ENCODE peak calls at places on chromosomes 4 and X, in four cellular contexts. P is SK-N-SH, C is endothelial cell of umbilical vein, L is neuronal stem cell. Z is an unnamed sample.
A peak's percentile ranks its signal among the peaks of the same experiment; 100 is the strongest.

GRCh38 chr4:89640620-89641366 is 196.2 kb downstream of the SNCA start:
- DNase-seq in L (peak; percentile 79), C (no peak), P (peak; percentile 65), Z (peak; percentile 14)

GRCh38 chr4:108345862-108346530 is 177.3 kb upstream of the LEF1 start:
- DNase-seq in P (no peak), C (no peak), L (no peak), Z (peak; percentile 59)

GRCh38 chr4:24114444-24114843 is 224.6 kb upstream of the PPARGC1A start:
- DNase-seq in C (no peak), L (no peak), P (no peak), Z (no peak)

GRCh38 chr4:76745264-76745663 is 152.7 kb downstream of the SOWAHB start:
- DNase-seq in P (no peak), L (no peak), C (no peak), Z (no peak)

GRCh38 chr4:71270901-71271300 is 67.9 kb upstream of the SLC4A4 start:
- DNase-seq in P (peak; percentile 1), L (peak; percentile 14), C (peak; percentile 4), Z (no peak)

GRCh38 chr4:4919926-4920325 is 60.5 kb downstream of the MSX1 start:
- DNase-seq in P (no peak), L (no peak), C (no peak), Z (no peak)

GRCh38 chr4:168796362-168797106 is 213.5 kb downstream of the CBR4 start:
- DNase-seq in L (no peak), C (peak; percentile 52), P (no peak), Z (peak; percentile 75)

GRCh38 chr4:2297606-2298517 is 36.0 kb upstream of the MXD4 start:
- DNase-seq in C (no peak), P (no peak), L (no peak), Z (no peak)

GRCh38 chrX:138986866-138987265 is 275.3 kb upstream of the FGF13 start:
- DNase-seq in C (no peak), P (no peak), L (no peak), Z (no peak)

GRCh38 chrX:17888421-17888820 is 27.3 kb upstream of the RAI2 start:
- DNase-seq in L (no peak), C (no peak), P (no peak), Z (no peak)

GRCh38 chrX:8044861-8045434 is 117.7 kb upstream of the PNPLA4 start:
- DNase-seq in P (no peak), L (no peak), C (no peak), Z (peak; percentile 11)

GRCh38 chrX:154036513-154036912 is 16.8 kb upstream of the IRAK1 start:
- DNase-seq in P (no peak), L (no peak), C (no peak), Z (no peak)
- H3K27ac ChIP-seq in P (no peak overlapping the region), L (no peak overlapping the region), C (no peak overlapping the region), Z (no peak overlapping the region)

GRCh38 chr4:910366-911091 is 21.6 kb downstream of the GAK start:
- DNase-seq in P (no peak), L (no peak), C (no peak), Z (no peak)
- H3K9ac ChIP-seq in P (no peak overlapping the region), L (no peak overlapping the region), C (no peak overlapping the region), Z (no peak overlapping the region)

GRCh38 chrX:2632533-2633504 is 58.3 kb upstream of the CD99 start:
- DNase-seq in P (no peak), C (no peak), L (no peak), Z (no peak)
- H3K27ac ChIP-seq in P (no peak overlapping the region), C (no peak overlapping the region), L (no peak overlapping the region), Z (no peak overlapping the region)

DNA sequence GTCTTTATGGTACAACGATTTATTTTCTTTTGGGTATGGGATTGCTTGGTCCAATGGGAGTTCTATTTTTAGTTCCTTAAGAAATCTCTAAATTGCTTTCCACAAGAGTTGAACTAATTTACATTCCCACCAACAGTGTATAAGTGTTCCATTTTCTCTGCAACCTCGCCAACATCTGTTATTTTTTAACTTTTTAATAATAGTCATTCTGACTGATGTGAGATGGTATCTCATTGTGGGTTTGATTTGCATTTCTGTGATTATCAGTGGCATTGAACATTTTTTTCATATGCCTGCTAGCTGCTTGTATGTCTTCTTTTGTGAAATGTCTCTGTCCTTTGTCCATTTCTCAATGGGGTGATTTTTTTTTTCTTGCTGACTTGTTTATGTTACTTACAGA is 42.8 kb downstream of the UCHL1 start:
- DNase-seq in P (no peak), L (no peak), C (no peak), Z (no peak)
- H3K9ac ChIP-seq in P (no peak overlapping the region), L (no peak overlapping the region), C (no peak overlapping the region), Z (no peak overlapping the region)

Z was measured in mammary epithelial cell.